ENCODE peak calls at places on chromosomes 2 and 18, in four cellular contexts. One of them, this sample, is unnamed.

GRCh38 chr2:198322275-198322674 is 517.9 kb downstream of the PLCL1 start:
- DNase-seq in HCEC 1CT: no peak
- DNase-seq in erythroblast: no peak
- DNase-seq in neural crest cell: no peak
- DNase-seq in this sample: peak

GRCh38 chr2:121470917-121471316 is 59.8 kb upstream of the RNU4ATAC start:
- DNase-seq in HCEC 1CT: no peak
- DNase-seq in erythroblast: no peak
- DNase-seq in neural crest cell: no peak
- DNase-seq in this sample: no peak

GRCh38 chr18:36179562-36180334 is 7.5 kb upstream of the MOCOS start:
- DNase-seq in neural crest cell: no peak
- DNase-seq in HCEC 1CT: peak
- DNase-seq in erythroblast: no peak
- DNase-seq in this sample: no peak

GRCh38 chr18:60892855-60893254 is 440.4 kb upstream of the CDH20 start:
- DNase-seq in HCEC 1CT: peak
- DNase-seq in erythroblast: no peak
- DNase-seq in neural crest cell: no peak
- DNase-seq in this sample: peak

GRCh38 chr2:1140389-1141003 is 189.8 kb downstream of the SNTG2 start:
- DNase-seq in HCEC 1CT: no peak
- DNase-seq in neural crest cell: peak
- DNase-seq in erythroblast: peak
- DNase-seq in this sample: peak

GRCh38 chr2:109475531-109476210 is 138.1 kb downstream of the SEPTIN10 start:
- DNase-seq in erythroblast: no peak
- DNase-seq in neural crest cell: no peak
- DNase-seq in HCEC 1CT: peak
- DNase-seq in this sample: peak

GRCh38 chr2:3492951-3493609 is 26.3 kb downstream of the ADI1 start:
- DNase-seq in neural crest cell: no peak
- DNase-seq in HCEC 1CT: no peak
- DNase-seq in erythroblast: no peak
- DNase-seq in this sample: peak

GRCh38 chr2:158191076-158191566 is 89.4 kb downstream of the UPP2 start:
- DNase-seq in HCEC 1CT: no peak
- DNase-seq in erythroblast: no peak
- DNase-seq in neural crest cell: no peak
- DNase-seq in this sample: no peak

GRCh38 chr2:164224007-164224406 is 397.3 kb downstream of the GRB14 start:
- DNase-seq in HCEC 1CT: no peak
- DNase-seq in erythroblast: no peak
- DNase-seq in neural crest cell: no peak
- DNase-seq in this sample: no peak

GRCh38 chr2:120176526-120176925 is 46.7 kb downstream of the TMEM185B start:
- DNase-seq in erythroblast: no peak
- DNase-seq in neural crest cell: no peak
- DNase-seq in HCEC 1CT: no peak
- DNase-seq in this sample: no peak

GRCh38 chr2:128317186-128317897 is 1.3 kb downstream of the HS6ST1 start:
- DNase-seq in erythroblast: peak
- DNase-seq in HCEC 1CT: no peak
- DNase-seq in neural crest cell: no peak
- DNase-seq in this sample: peak

GRCh38 chr2:217475101-217475500 is 527.7 kb downstream of the TNS1 start:
- DNase-seq in neural crest cell: no peak
- DNase-seq in HCEC 1CT: no peak
- DNase-seq in erythroblast: no peak
- DNase-seq in this sample: no peak

GRCh38 chr2:24330161-24330560 is 30.2 kb downstream of the ITSN2 start:
- DNase-seq in erythroblast: no peak
- DNase-seq in neural crest cell: no peak
- DNase-seq in HCEC 1CT: no peak
- DNase-seq in this sample: no peak

GRCh38 chr2:8552264-8552913 is 129.5 kb upstream of the ID2 start:
- DNase-seq in erythroblast: no peak
- DNase-seq in neural crest cell: no peak
- DNase-seq in HCEC 1CT: no peak
- DNase-seq in this sample: no peak

GRCh38 chr18:3451989-3452749 is 2.2 kb downstream of the TGIF1 start:
- DNase-seq in erythroblast: peak
- DNase-seq in neural crest cell: peak
- DNase-seq in HCEC 1CT: peak
- DNase-seq in this sample: peak

GRCh38 chr2:105768961-105769452 is 24.3 kb downstream of the NCK2 start:
- DNase-seq in neural crest cell: no peak
- DNase-seq in HCEC 1CT: no peak
- DNase-seq in erythroblast: no peak
- DNase-seq in this sample: peak

GRCh38 chr2:162210385-162210784 is 32.9 kb downstream of the FAP start:
- DNase-seq in erythroblast: no peak
- DNase-seq in neural crest cell: no peak
- DNase-seq in HCEC 1CT: peak
- DNase-seq in this sample: no peak

GRCh38 chr2:202269585-202269984 is 4.0 kb downstream of the NOP58 start:
- DNase-seq in neural crest cell: no peak
- DNase-seq in HCEC 1CT: no peak
- DNase-seq in erythroblast: peak
- DNase-seq in this sample: peak

GRCh38 chr2:100691846-100692245 is 128.1 kb upstream of the NPAS2 start:
- DNase-seq in erythroblast: no peak
- DNase-seq in neural crest cell: no peak
- DNase-seq in HCEC 1CT: no peak
- DNase-seq in this sample: no peak

GRCh38 chr2:214481204-214481603 is 70.3 kb downstream of the VWC2L start:
- DNase-seq in HCEC 1CT: peak
- DNase-seq in erythroblast: no peak
- DNase-seq in neural crest cell: no peak
- DNase-seq in this sample: no peak

GRCh38 chr18:52353589-52353988 is 13.6 kb downstream of the DCC start:
- DNase-seq in erythroblast: no peak
- DNase-seq in neural crest cell: no peak
- DNase-seq in HCEC 1CT: no peak
- DNase-seq in this sample: no peak

This sample was measured in ELR.